ENCODE peak calls at places on chromosomes 5 and 9, in eight cellular contexts. Q, Y, U, H, I, N, J and E are unnamed samples.

GRCh38 chr5:67245259-67245846 is 48.8 kb upstream of the CD180 start:
- DNase-seq in U (no peak), J (no peak), Q (no peak), N (no peak), I (no peak), Y (no peak), H (no peak), E (no peak)

GRCh38 chr5:97658116-97658900 is 475.3 kb upstream of the RIOK2 start:
- DNase-seq in H (no peak), Y (no peak), Q (no peak), U (no peak), I (no peak), J (no peak), N (no peak), E (no peak)

GRCh38 chr9:96567203-96567700 is 52.4 kb downstream of the CDC14B start:
- DNase-seq in I (no peak), Y (no peak), H (no peak), J (peak), U (peak), Q (no peak), N (peak), E (no peak)

GRCh38 chr5:111755264-111755941 is 1.6 kb downstream of the NREP start:
- DNase-seq in H (no peak), Y (no peak), N (no peak), Q (no peak), J (no peak), U (no peak), I (no peak), E (no peak)

GRCh38 chr9:134065720-134066419 is 2.0 kb downstream of the BRD3 start:
- DNase-seq in Y (no peak), I (peak), Q (peak), N (peak), J (peak), U (peak), H (peak), E (no peak)

GRCh38 chr9:6686396-6686795 is 40.9 kb upstream of the GLDC start:
- DNase-seq in J (no peak), Y (no peak), U (no peak), N (no peak), Q (no peak), H (no peak), I (no peak), E (no peak)

GRCh38 chr5:73028991-73029540 is 73.2 kb downstream of the FCHO2 start:
- DNase-seq in U (no peak), N (no peak), Y (no peak), Q (no peak), I (no peak), H (no peak), J (no peak), E (no peak)

GRCh38 chr5:133244242-133244641 is 192.4 kb downstream of the HSPA4 start:
- DNase-seq in U (no peak), I (no peak), Y (no peak), H (no peak), Q (peak), J (no peak), N (no peak), E (no peak)

GRCh38 chr5:151459680-151460079 is 12.3 kb downstream of the SLC36A1 start:
- DNase-seq in J (no peak), Y (no peak), Q (no peak), I (no peak), U (no peak), H (no peak), N (no peak), E (no peak)

GRCh38 chr5:166961028-166961427 is 1330.4 kb upstream of the WWC1 start:
- DNase-seq in J (no peak), Q (no peak), U (peak), N (no peak), I (no peak), Y (no peak), H (no peak), E (no peak)

GRCh38 chr9:5499889-5500398 is 10.4 kb upstream of the PDCD1LG2 start:
- DNase-seq in J (no peak), U (peak), Q (no peak), N (no peak), I (no peak), Y (no peak), H (peak), E (no peak)

GRCh38 chr9:120324461-120324860 is 255.5 kb downstream of the CDK5RAP2 start:
- DNase-seq in J (no peak), H (no peak), U (no peak), N (no peak), I (no peak), Y (no peak), Q (no peak), E (no peak)

GRCh38 chr5:137867664-137868063 is at the start of gene MYOT:
- DNase-seq in U (no peak), Y (no peak), I (no peak), H (no peak), N (no peak), Q (no peak), J (no peak), E (no peak)

GRCh38 chr5:143592648-143593047 is 189.2 kb upstream of the NR3C1 start:
- DNase-seq in N (no peak), Q (no peak), I (no peak), J (peak), H (peak), U (peak), Y (no peak), E (no peak)

GRCh38 chr5:1007221-1007680 is 1.4 kb upstream of the NKD2 start:
- DNase-seq in J (no peak), Q (no peak), U (no peak), H (no peak), N (no peak), Y (no peak), I (no peak), E (no peak)

GRCh38 chr5:1150866-1151265 is 39.0 kb upstream of the SLC12A7 start:
- DNase-seq in I (no peak), N (no peak), Y (no peak), J (no peak), Q (no peak), H (no peak), U (no peak), E (no peak)